ENCODE peak calls at places on chromosomes 2 and 18, in nine cellular contexts. Z is 8988T, K is A172, L is cerebellum, G is AG20443, F is NCI-H1436, I is left ventricle myocardium superior, M is K562, U is stomach. W is an unnamed sample.

GRCh38 chr2:42931818-42932195 is 139.4 kb upstream of the HAAO start:
- DNase-seq in Z (no peak), K (no peak), L (no peak), G (no peak), F (no peak), I (no peak), M (no peak), U (no peak), W (no peak)

GRCh38 chr18:74473976-74474375 is 16.9 kb upstream of the DIPK1C start:
- DNase-seq in Z (no peak), K (no peak), L (no peak), G (no peak), F (no peak), I (no peak), M (no peak), U (no peak), W (no peak)

GRCh38 chr18:54774423-54774822 is 53.9 kb upstream of the RAB27B start:
- DNase-seq in Z (no peak), K (peak), L (no peak), G (peak), F (no peak), I (no peak), M (no peak), U (no peak), W (no peak)

GRCh38 chr2:157840568-157841156 is 35.5 kb downstream of the ACVR1 start:
- DNase-seq in Z (no peak), K (no peak), L (peak), G (no peak), F (no peak), I (peak), M (no peak), U (peak), W (no peak)

GRCh38 chr2:155513248-155513647 is 814.8 kb downstream of the KCNJ3 start:
- DNase-seq in Z (no peak), K (no peak), L (no peak), G (no peak), F (no peak), I (no peak), M (no peak), U (no peak), W (no peak)

GRCh38 chr2:183123117-183123958 is 905 bp upstream of the NUP35 start:
- DNase-seq in Z (no peak), K (no peak), L (peak), G (no peak), F (no peak), I (no peak), M (no peak), U (no peak), W (no peak)

GRCh38 chr2:20526666-20527065 is 79.8 kb downstream of the RHOB start:
- DNase-seq in Z (no peak), K (no peak), L (no peak), G (no peak), F (no peak), I (no peak), M (no peak), U (peak), W (no peak)

GRCh38 chr18:21701621-21702020 is 3.0 kb downstream of the ABHD3 start:
- DNase-seq in Z (no peak), K (no peak), L (no peak), G (no peak), F (no peak), I (no peak), M (no peak), U (no peak), W (no peak)

GRCh38 chr2:154638768-154639167 is 59.7 kb upstream of the KCNJ3 start:
- DNase-seq in Z (no peak), K (no peak), L (peak), G (no peak), F (no peak), I (no peak), M (no peak), U (no peak), W (no peak)

GRCh38 chr2:103292570-103293265 is 530.9 kb downstream of the TMEM182 start:
- DNase-seq in Z (no peak), K (no peak), L (no peak), G (no peak), F (no peak), I (no peak), M (no peak), U (no peak), W (no peak)

GRCh38 chr18:47883771-47884413 is 46.6 kb downstream of the SMAD2 start:
- DNase-seq in Z (no peak), K (peak), L (no peak), G (no peak), F (peak), I (no peak), M (no peak), U (no peak), W (no peak)

GRCh38 chr18:65235966-65236634 is 514.7 kb upstream of the CDH7 start:
- DNase-seq in Z (no peak), K (peak), L (no peak), G (no peak), F (no peak), I (no peak), M (no peak), U (no peak), W (no peak)

GRCh38 chr2:224780096-224780495 is 63.9 kb upstream of the CCDC195 start:
- DNase-seq in Z (no peak), K (no peak), L (no peak), G (no peak), F (no peak), I (no peak), M (no peak), U (no peak), W (no peak)

GRCh38 chr18:59272971-59273935 is at the start of gene RAX:
- DNase-seq in Z (no peak), K (no peak), L (no peak), G (peak), F (no peak), I (peak), M (peak), U (no peak), W (no peak)

GRCh38 chr2:30321466-30321865 is 90.1 kb downstream of the LBH start:
- DNase-seq in Z (no peak), K (peak), L (no peak), G (peak), F (no peak), I (no peak), M (no peak), U (no peak), W (no peak)

GRCh38 chr2:197575987-197576386 is 60.1 kb downstream of the MOB4 start:
- DNase-seq in Z (no peak), K (no peak), L (no peak), G (no peak), F (no peak), I (no peak), M (no peak), U (no peak), W (no peak)

GRCh38 chr2:169452080-169452479 is 27.2 kb upstream of the BBS5 start:
- DNase-seq in Z (no peak), K (peak), L (no peak), G (peak), F (peak), I (no peak), M (peak), U (no peak), W (no peak)

GRCh38 chr2:112920923-112921532 is 10.1 kb downstream of the IL37 start:
- DNase-seq in Z (peak), K (peak), L (no peak), G (no peak), F (no peak), I (no peak), M (no peak), U (no peak), W (no peak)

GRCh38 chr2:66201242-66201641 is 233.7 kb upstream of the MEIS1 start:
- DNase-seq in Z (no peak), K (no peak), L (no peak), G (no peak), F (no peak), I (no peak), M (no peak), U (no peak), W (no peak)

GRCh38 chr18:6624729-6625308 is 104.7 kb upstream of the ARHGAP28 start:
- DNase-seq in Z (no peak), K (peak), L (no peak), G (peak), F (no peak), I (no peak), M (no peak), U (no peak), W (no peak)

W was measured in SW 1271.